ENCODE peak calls at places on chromosomes 4 and X, in four cellular contexts. X is right lobe of liver, U is cardiac muscle cell, R is AG09309. O is an unnamed sample.

GRCh38 chr4:113179996-113180395 is 130.5 kb downstream of the ANK2 start:
- DNase-seq in X (no peak), U (no peak), R (no peak), O (no peak)

GRCh38 chrX:14027511-14028019 is 2.1 kb downstream of the GEMIN8 start:
- DNase-seq in X (no peak), U (no peak), R (no peak), O (no peak)

GRCh38 chr4:141220271-141220654 is 432 bp upstream of the ZNF330 start:
- DNase-seq in X (no peak), U (no peak), R (no peak), O (no peak)

GRCh38 chr4:77187231-77187630 is 30.2 kb downstream of the CCNG2 start:
- DNase-seq in X (no peak), U (no peak), R (no peak), O (no peak)

GRCh38 chr4:182955411-182955810 is 38.2 kb upstream of the DCTD start:
- DNase-seq in X (no peak), U (no peak), R (no peak), O (no peak)

GRCh38 chr4:182716207-182716606 is 201.0 kb downstream of the DCTD start:
- DNase-seq in X (no peak), U (no peak), R (no peak), O (no peak)

GRCh38 chrX:45669715-45670360 is 469.2 kb upstream of the DIPK2B start:
- DNase-seq in X (no peak), U (no peak), R (no peak), O (no peak)

GRCh38 chr4:142365386-142365785 is 480.7 kb downstream of the INPP4B start:
- DNase-seq in X (no peak), U (no peak), R (no peak), O (no peak)

GRCh38 chrX:34873500-34874225 is 68.9 kb upstream of the FAM47B start:
- DNase-seq in X (no peak), U (no peak), R (no peak), O (no peak)

GRCh38 chr4:139593091-139593564 is 37.1 kb upstream of the SETD7 start:
- DNase-seq in X (no peak), U (peak; percentile 14), R (no peak), O (no peak)

GRCh38 chrX:122770581-122770980 is 413.5 kb upstream of the GRIA3 start:
- DNase-seq in X (no peak), U (no peak), R (no peak), O (no peak)

DNA sequence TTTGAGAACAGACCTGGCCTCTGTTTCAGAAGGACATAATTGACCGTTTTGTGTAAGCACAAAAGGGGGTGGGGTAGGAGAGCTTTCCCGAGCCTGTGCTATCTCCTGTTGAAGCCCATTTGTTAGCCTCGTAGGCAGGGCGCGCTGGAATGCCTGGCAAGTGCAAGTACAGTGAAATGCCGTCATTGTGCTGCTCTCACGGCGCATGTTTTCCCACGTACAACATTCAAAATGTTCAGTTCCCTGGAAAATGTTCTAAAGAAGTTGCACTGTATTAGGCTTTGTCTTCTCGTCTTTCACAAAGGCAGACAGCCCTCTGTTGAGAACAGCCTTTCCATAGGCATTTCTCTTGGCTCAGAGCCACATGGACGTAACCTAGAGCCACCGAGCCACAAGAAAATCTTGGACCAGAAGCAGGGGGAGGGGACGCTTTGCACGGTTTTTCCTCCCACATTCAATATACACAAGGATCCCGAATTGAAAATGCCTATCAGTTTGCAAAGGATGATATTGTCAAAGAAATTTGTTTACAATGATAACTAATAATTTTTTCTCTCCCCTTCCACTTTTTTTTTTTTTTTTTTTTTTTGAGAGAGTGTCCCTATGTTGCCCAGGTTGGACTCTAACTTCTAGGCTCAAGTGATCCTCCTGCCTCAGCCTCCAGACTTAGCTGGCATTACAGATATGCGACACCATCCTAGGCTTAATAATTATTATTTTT is 54.6 kb upstream of the RAPGEF2 start:
- DNase-seq in X (peak; percentile 77), U (peak; percentile 33), R (no peak), O (no peak)
- TF ChIP-seq CTCF in X (no peak), U (no peak), R (no peak), O (no peak)

DNA sequence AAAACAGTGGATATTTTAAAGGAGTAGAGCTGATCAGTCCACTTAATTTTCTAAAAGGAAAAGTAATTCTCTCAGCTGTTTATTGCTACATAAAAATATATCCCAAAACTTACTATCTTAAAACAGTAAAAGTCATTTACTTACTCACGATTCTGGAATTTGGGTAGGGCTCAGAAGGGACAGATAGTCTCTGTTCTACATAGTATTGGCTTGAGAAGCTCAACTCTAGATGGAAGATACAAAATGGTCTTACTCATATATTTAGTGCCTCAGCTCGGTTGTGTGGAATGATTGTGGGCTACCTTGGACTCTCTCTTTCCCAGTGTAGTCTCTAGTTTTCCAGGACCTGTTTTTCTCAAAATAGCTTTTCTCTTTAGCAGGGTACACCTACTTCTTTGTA is 691.5 kb upstream of the POU3F4 start:
- DNase-seq in X (no peak), U (no peak), R (no peak), O (no peak)
- H3K4me3 ChIP-seq in X (no peak overlapping the region), U (no peak overlapping the region), R (no peak overlapping the region), O (no peak overlapping the region)

DNA sequence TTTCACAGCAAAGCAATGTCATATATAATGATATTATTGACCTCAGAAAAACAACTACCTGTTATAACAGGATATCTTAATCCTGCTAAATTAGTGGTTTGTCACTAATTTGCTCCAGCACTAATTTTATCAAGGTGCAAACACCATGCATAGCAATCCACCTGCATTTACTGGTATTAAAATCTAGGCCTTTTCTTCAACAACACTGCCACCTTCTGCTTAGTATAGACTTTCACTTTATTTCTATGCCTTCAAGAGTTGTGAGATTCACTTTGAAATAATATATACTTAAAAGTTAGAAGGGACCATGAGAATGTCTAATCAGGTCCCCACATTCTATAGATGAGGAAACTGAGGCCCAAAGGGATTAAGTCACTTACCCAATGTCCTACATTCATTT is 82.1 kb upstream of the IQCM start:
- DNase-seq in X (no peak), U (peak; percentile 12), R (no peak), O (peak; percentile 28)
- TF ChIP-seq CTCF in X (peak; percentile 39), U (no peak), R (peak; percentile 45), O (peak; percentile 63)

GRCh38 chr4:86250616-86251015 is 109.2 kb downstream of the MAPK10 start:
- DNase-seq in X (no peak), U (no peak), R (no peak), O (no peak)

GRCh38 chr4:86261634-86262033 is 98.2 kb downstream of the MAPK10 start:
- DNase-seq in X (no peak), U (no peak), R (no peak), O (no peak)

GRCh38 chr4:86256086-86256485 is 103.8 kb downstream of the MAPK10 start:
- DNase-seq in X (no peak), U (no peak), R (no peak), O (no peak)
- H3K4me3 ChIP-seq in X (no peak overlapping the region), U (no peak overlapping the region), R (no peak overlapping the region), O (no peak overlapping the region)

O was measured in LNCaP clone FGC.